ENCODE peak calls at places on chromosomes 6 and 20, in four cellular contexts. V is activated B cell treated with CpG ODN at 0.5 μM for 24 hours, H is nephron progenitor cell, D is ascending aorta. J is an unnamed sample.

GRCh38 chr20:4853004-4853403 is 131.3 kb downstream of the PRND start:
- DNase-seq in V (no peak), H (no peak), D (no peak), J (no peak)

GRCh38 chr6:110537208-110538123 is 61.1 kb upstream of the SLC22A16 start:
- DNase-seq in V (no peak), H (no peak), D (no peak), J (no peak)

GRCh38 chr20:54479138-54479906 is 3.9 kb downstream of the DOK5 start:
- DNase-seq in V (no peak), H (no peak), D (no peak), J (no peak)

GRCh38 chr20:36632147-36632486 is 13.9 kb downstream of the SLA2 start:
- DNase-seq in V (no peak), H (no peak), D (no peak), J (no peak)

GRCh38 chr6:109299695-109300564 is 82.3 kb downstream of the CD164 start:
- DNase-seq in V (no peak), H (no peak), D (peak), J (no peak)

GRCh38 chr6:169953686-169954085 is 202.3 kb downstream of the ERMARD start:
- DNase-seq in V (no peak), H (no peak), D (no peak), J (peak)

GRCh38 chr20:13299401-13299800 is 78.3 kb downstream of the ISM1 start:
- DNase-seq in V (no peak), H (no peak), D (no peak), J (no peak)

GRCh38 chr20:3660262-3661059 is 2.7 kb downstream of the GFRA4 start:
- DNase-seq in V (no peak), H (no peak), D (no peak), J (peak)

GRCh38 chr6:3910264-3910663 is 61.1 kb downstream of the FAM50B start:
- DNase-seq in V (no peak), H (no peak), D (no peak), J (no peak)

GRCh38 chr6:168217880-168218537 is 101.6 kb downstream of the DACT2 start:
- DNase-seq in V (no peak), H (no peak), D (no peak), J (no peak)

GRCh38 chr6:87590989-87591388 is 1.1 kb downstream of the ORC3 start:
- DNase-seq in V (no peak), H (no peak), D (no peak), J (no peak)

GRCh38 chr6:37794825-37795224 is 24.7 kb upstream of the ZFAND3 start:
- DNase-seq in V (no peak), H (no peak), D (no peak), J (no peak)

GRCh38 chr6:131029661-131030297 is 33.3 kb downstream of the EPB41L2 start:
- DNase-seq in V (no peak), H (no peak), D (no peak), J (no peak)

GRCh38 chr6:132188865-132189264 is 212.4 kb downstream of the MOXD1 start:
- DNase-seq in V (no peak), H (no peak), D (no peak), J (no peak)

GRCh38 chr6:129612440-129612839 is 97.5 kb downstream of the ARHGAP18 start:
- DNase-seq in V (no peak), H (no peak), D (no peak), J (no peak)

GRCh38 chr6:88368071-88368787 is 202.1 kb upstream of the CNR1 start:
- DNase-seq in V (no peak), H (no peak), D (no peak), J (no peak)

GRCh38 chr6:24752503-24752902 is 22.2 kb upstream of the GMNN start:
- DNase-seq in V (no peak), H (no peak), D (no peak), J (no peak)

GRCh38 chr20:5757949-5758348 is 7.7 kb downstream of the SHLD1 start:
- DNase-seq in V (no peak), H (no peak), D (no peak), J (no peak)

GRCh38 chr20:33463332-33464101 is 20.0 kb upstream of the SNTA1 start:
- DNase-seq in V (no peak), H (no peak), D (peak), J (no peak)

GRCh38 chr6:131745476-131745875 is 34.7 kb upstream of the CTAGE9 start:
- DNase-seq in V (no peak), H (no peak), D (no peak), J (no peak)

DNA sequence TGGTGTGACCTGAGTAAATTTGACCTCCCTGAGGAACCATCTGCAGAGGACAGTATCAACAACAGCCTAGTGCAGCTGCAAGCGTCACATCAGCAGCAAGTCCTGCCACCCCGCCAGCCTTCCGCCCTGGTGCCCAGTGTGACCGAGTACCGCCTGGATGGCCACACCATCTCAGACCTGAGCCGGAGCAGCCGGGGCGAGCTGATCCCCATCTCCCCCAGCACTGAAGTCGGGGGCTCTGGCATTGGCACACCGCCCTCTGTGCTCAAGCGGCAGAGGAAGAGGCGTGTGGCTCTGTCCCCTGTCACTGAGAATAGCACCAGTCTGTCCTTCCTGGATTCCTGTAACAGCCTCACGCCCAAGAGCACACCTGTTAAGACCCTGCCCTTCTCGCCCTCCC is 24.3 kb downstream of the GTSF1L start:
- DNase-seq in V (no peak), H (no peak), D (no peak), J (no peak)
- TF ChIP-seq CTCF in V (no peak), H (no peak), D (no peak), J (no peak)

GRCh38 chr6:167078745-167079144 is 44.2 kb upstream of the CCR6 start:
- DNase-seq in V (no peak), H (no peak), D (no peak), J (no peak)

GRCh38 chr6:167077241-167077932 is 45.5 kb upstream of the CCR6 start:
- DNase-seq in V (no peak), H (no peak), D (no peak), J (no peak)

GRCh38 chr6:167079853-167080297 is 43.0 kb upstream of the CCR6 start:
- DNase-seq in V (peak), H (no peak), D (no peak), J (no peak)
- TF ChIP-seq CTCF in V (peak), H (no peak), D (no peak), J (no peak)

GRCh38 chr6:78525961-78526360 is 341.4 kb upstream of the IRAK1BP1 start:
- DNase-seq in V (no peak), H (no peak), D (no peak), J (no peak)
- TF ChIP-seq CTCF in V (no peak), H (no peak), D (no peak), J (no peak)

GRCh38 chr6:91573826-91574416 is 987.0 kb upstream of the MAP3K7 start:
- DNase-seq in V (no peak), H (no peak), D (no peak), J (no peak)
- TF ChIP-seq CTCF in V (no peak), H (no peak), D (no peak), J (no peak)

GRCh38 chr20:63224272-63225081 is 8.5 kb upstream of the YTHDF1 start:
- DNase-seq in V (no peak), H (no peak), D (no peak), J (no peak)
- TF ChIP-seq CTCF in V (no peak), H (no peak), D (no peak), J (peak)

GRCh38 chr6:142051404-142051803 is 81.3 kb upstream of the GJE1 start:
- DNase-seq in V (no peak), H (no peak), D (no peak), J (no peak)

GRCh38 chr6:142047934-142048592 is 84.7 kb upstream of the GJE1 start:
- DNase-seq in V (no peak), H (no peak), D (no peak), J (no peak)

GRCh38 chr6:142045380-142046270 is 87.1 kb upstream of the GJE1 start:
- DNase-seq in V (no peak), H (no peak), D (no peak), J (no peak)

DNA sequence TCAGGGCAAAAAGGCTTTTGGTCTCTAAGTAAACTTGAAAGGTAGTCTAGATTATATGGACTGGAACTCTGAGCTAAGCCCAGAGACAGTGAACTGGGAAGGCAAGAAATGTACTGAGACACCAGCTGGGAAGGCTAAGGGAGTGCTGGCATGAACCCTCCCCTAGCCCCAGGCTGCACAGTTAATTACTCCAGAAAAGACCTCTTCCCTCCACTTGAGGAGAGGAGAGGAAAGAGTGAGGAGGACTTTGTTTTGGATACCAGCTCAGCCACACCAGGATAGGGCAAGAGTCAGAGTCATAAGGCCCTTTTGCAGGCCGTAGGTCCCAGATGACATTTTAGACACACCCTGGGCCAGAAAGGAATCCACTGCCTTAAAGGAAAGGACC is 84.1 kb upstream of the GJE1 start:
- DNase-seq in V (no peak), H (no peak), D (no peak), J (no peak)
- TF ChIP-seq CTCF in V (no peak), H (no peak), D (no peak), J (no peak)

GRCh38 chr6:34145161-34146020 is 496 bp downstream of the GRM4 start:
- DNase-seq in V (peak), H (peak), D (no peak), J (peak)
- TF ChIP-seq CTCF in V (no peak), H (no peak), D (no peak), J (peak)

DNA sequence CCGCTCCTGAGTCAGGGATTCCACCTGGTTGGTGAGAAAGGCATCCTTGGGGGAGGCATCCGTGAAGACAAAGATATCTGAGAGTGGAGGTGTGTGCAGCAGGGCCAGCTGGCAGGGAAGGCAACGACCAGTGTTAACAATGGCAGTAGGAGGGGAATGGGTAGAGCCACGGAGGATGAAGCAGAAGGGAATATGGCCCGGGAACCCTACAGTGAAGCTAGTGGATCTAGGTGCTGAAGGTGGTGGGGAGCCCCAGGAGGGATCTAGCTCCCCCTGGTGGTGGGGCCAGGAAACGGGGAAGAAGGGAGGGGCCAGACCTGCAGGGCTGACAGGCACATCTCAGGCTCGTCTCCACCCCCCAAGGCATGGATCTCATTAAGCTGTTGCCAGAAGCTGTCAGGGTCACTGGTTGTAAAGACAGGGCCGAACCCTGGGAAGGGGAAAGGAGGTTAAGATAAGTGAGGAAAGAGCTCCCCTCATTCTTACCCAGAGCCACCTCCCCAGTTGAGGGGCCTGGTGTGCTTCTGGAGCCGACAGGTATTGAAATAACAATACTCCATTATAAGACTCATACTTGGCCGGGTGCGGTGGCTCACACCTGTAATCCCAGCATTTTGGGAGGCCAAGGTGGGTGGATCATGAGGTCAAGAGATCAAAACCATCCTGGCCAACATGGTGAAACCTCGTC is 7.3 kb downstream of the VWA7 start:
- DNase-seq in V (peak), H (peak), D (peak), J (no peak)
- TF ChIP-seq CTCF in V (no peak), H (peak), D (peak), J (peak)

GRCh38 chr6:7389451-7390217 is at the start of the genes CAGE1 and RIOK1:
- DNase-seq in V (peak), H (peak), D (peak), J (peak)

GRCh38 chr6:7392402-7392801 is 2.8 kb downstream of the RIOK1 start:
- DNase-seq in V (no peak), H (no peak), D (no peak), J (no peak)

GRCh38 chr6:7391244-7391643 is 1.6 kb downstream of the RIOK1 start:
- DNase-seq in V (no peak), H (no peak), D (no peak), J (no peak)

GRCh38 chr6:7389162-7389450 is 436 bp downstream of the CAGE1 start:
- DNase-seq in V (no peak), H (no peak), D (no peak), J (no peak)

DNA sequence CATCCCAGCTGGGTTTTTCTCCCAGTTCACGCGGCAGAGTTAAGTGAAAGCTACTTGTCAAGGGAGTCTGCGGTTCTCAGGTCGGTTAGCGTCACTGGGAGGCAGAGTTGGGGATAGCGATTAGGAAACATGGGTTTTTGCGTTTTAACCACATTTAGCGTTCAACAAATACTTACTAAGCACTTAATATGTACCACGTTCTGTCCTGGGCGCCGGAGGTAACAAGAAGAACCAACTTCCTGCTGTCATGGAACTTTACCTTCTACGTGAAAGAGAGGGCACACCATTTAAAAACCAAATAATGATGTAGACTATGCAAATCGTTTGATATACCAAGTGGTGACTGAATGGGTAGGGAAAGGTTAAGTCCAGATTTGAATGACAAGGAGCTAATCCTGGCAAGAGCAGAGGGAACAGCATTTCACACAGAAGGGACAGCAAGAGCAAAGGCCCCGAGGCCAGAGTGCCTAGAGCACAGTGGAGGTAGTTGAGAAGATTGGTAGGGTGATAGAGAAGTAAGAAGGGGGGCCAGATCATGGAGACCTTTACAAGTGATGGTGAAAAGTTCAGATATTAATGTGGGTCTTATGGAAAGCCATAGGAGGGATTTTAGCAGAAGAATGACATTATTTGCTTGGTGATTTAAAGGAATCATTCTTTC is 740 bp downstream of the RIOK1 start:
- DNase-seq in V (no peak), H (no peak), D (no peak), J (no peak)
- TF ChIP-seq CTCF in V (no peak), H (no peak), D (no peak), J (peak)

J was measured in chondrocyte.